ENCODE peak calls at places on chromosomes 2 and 18, in five cellular contexts. S is choroid plexus epithelial cell, A is left ventricle myocardium inferior, U is stromal cell of bone marrow, W is GM06990. M is an unnamed sample.

GRCh38 chr2:183259921-183260320 is 135.7 kb downstream of the NUP35 start:
- DNase-seq in S (no peak), A (no peak), U (no peak), W (peak), M (no peak)

GRCh38 chr18:48790226-48790863 is 160.4 kb downstream of the SMAD7 start:
- DNase-seq in S (peak), A (peak), U (no peak), W (no peak), M (no peak)

GRCh38 chr18:3508576-3509559 is 58.9 kb downstream of the TGIF1 start:
- DNase-seq in S (no peak), A (no peak), U (no peak), W (no peak), M (no peak)

GRCh38 chr2:28346587-28346986 is 46.1 kb upstream of the FOSL2 start:
- DNase-seq in S (peak), A (peak), U (no peak), W (no peak), M (peak)

GRCh38 chr2:230795856-230796255 is 68.9 kb upstream of the ITM2C start:
- DNase-seq in S (no peak), A (no peak), U (peak), W (no peak), M (no peak)

GRCh38 chr2:181058378-181059269 is 78.2 kb downstream of the UBE2E3 start:
- DNase-seq in S (peak), A (no peak), U (no peak), W (peak), M (peak)

GRCh38 chr2:132374961-132375360 is 41.6 kb upstream of the GPR39 start:
- DNase-seq in S (peak), A (no peak), U (peak), W (no peak), M (no peak)

GRCh38 chr2:1717129-1717528 is 27.2 kb downstream of the PXDN start:
- DNase-seq in S (no peak), A (no peak), U (no peak), W (no peak), M (no peak)

GRCh38 chr2:120251863-120252206 is 817 bp upstream of the RALB start:
- DNase-seq in S (no peak), A (no peak), U (no peak), W (no peak), M (peak)

M was measured in trophoblast cell.